ENCODE peak calls at places on chromosome 21, in six cellular contexts. R is activated CD8-positive, alpha-beta memory T cell treated with anti-CD3 and anti-CD28 coated beads, Interleukin-2, amount 50 U/mL, for 4 hours; U is fibroblast of pulmonary artery; S is stromal cell of bone marrow; J is Calu3; Y is glomerular endothelial cell. I is an unnamed sample.

GRCh38 chr21:42161957-42162681 is 56.8 kb upstream of the ABCG1 start:
- DNase-seq in R (no peak), U (no peak), S (no peak), J (no peak), Y (no peak), I (peak; percentile 18)

GRCh38 chr21:25560151-25560783 is 47.0 kb downstream of the MRPL39 start:
- DNase-seq in R (no peak), U (peak; percentile 23), S (no peak), J (no peak), Y (no peak), I (no peak)

GRCh38 chr21:45322960-45323461 is 35.3 kb upstream of the POFUT2 start:
- DNase-seq in R (peak; percentile 15), U (peak; percentile 54), S (no peak), J (no peak), Y (no peak), I (peak; percentile 70)

GRCh38 chr21:40120944-40121575 is 253.8 kb downstream of the PCP4 start:
- DNase-seq in R (no peak), U (peak; percentile 3), S (no peak), J (no peak), Y (no peak), I (peak; percentile 31)

GRCh38 chr21:46108827-46109226 is 10.9 kb downstream of the COL6A2 start:
- DNase-seq in R (no peak), U (no peak), S (no peak), J (no peak), Y (no peak), I (no peak)

GRCh38 chr21:28851645-28852044 is 141.0 kb downstream of the LTN1 start:
- DNase-seq in R (no peak), U (no peak), S (no peak), J (no peak), Y (no peak), I (no peak)

GRCh38 chr21:28237661-28238060 is 755.0 kb downstream of the LTN1 start:
- DNase-seq in R (no peak), U (no peak), S (no peak), J (no peak), Y (no peak), I (no peak)

GRCh38 chr21:45876381-45877159 is 105.0 kb upstream of the COL6A1 start:
- DNase-seq in R (peak; percentile 11), U (peak; percentile 28), S (no peak), J (no peak), Y (no peak), I (no peak)

GRCh38 chr21:33230518-33231324 is 983 bp downstream of the IFNAR2 start:
- DNase-seq in R (peak; percentile 49), U (peak; percentile 65), S (no peak), J (peak; percentile 56), Y (no peak), I (peak; percentile 59)

GRCh38 chr21:33273044-33273443 is 6.9 kb downstream of the IL10RB start:
- DNase-seq in R (no peak), U (peak; percentile 64), S (no peak), J (no peak), Y (no peak), I (peak; percentile 12)

GRCh38 chr21:34762761-34763160 is 94.0 kb downstream of the CLIC6 start:
- DNase-seq in R (no peak), U (peak; percentile 11), S (peak; percentile 24), J (no peak), Y (no peak), I (peak; percentile 33)

GRCh38 chr21:36710729-36711048 is 11.8 kb downstream of the SIM2 start:
- DNase-seq in R (no peak), U (no peak), S (no peak), J (no peak), Y (no peak), I (no peak)

GRCh38 chr21:28936721-28937120 is 56.0 kb downstream of the LTN1 start:
- DNase-seq in R (no peak), U (no peak), S (no peak), J (no peak), Y (no peak), I (no peak)

GRCh38 chr21:26948194-26948593 is 18.7 kb downstream of the ADAMTS5 start:
- DNase-seq in R (no peak), U (no peak), S (peak; percentile 48), J (no peak), Y (no peak), I (peak; percentile 36)

GRCh38 chr21:45417951-45418300 is 13.0 kb downstream of the COL18A1 start:
- DNase-seq in R (no peak), U (no peak), S (no peak), J (no peak), Y (no peak), I (no peak)

GRCh38 chr21:41562101-41563000 is 54.4 kb upstream of the TMPRSS2 start:
- DNase-seq in R (no peak), U (no peak), S (peak; percentile 5), J (peak; percentile 65), Y (no peak), I (no peak)

GRCh38 chr21:41250519-41250918 is 66.1 kb upstream of the FAM3B start:
- DNase-seq in R (no peak), U (peak; percentile 40), S (peak; percentile 12), J (no peak), Y (peak; percentile 75), I (peak; percentile 37)

GRCh38 chr21:42424848-42425602 is 21.3 kb downstream of the UBASH3A start:
- DNase-seq in R (peak; percentile 69), U (no peak), S (no peak), J (no peak), Y (no peak), I (no peak)

GRCh38 chr21:45522986-45523385 is 19.3 kb downstream of the SLC19A1 start:
- DNase-seq in R (peak; percentile 1), U (no peak), S (no peak), J (no peak), Y (no peak), I (no peak)

GRCh38 chr21:37668462-37669239 is 247.6 kb downstream of the KCNJ6 start:
- DNase-seq in R (no peak), U (no peak), S (no peak), J (no peak), Y (no peak), I (no peak)

GRCh38 chr21:38848187-38848609 is 42.5 kb downstream of the ETS2 start:
- DNase-seq in R (no peak), U (peak; percentile 92), S (no peak), J (no peak), Y (no peak), I (peak; percentile 95)

GRCh38 chr21:43905726-43906455 is 40.9 kb downstream of the AGPAT3 start:
- DNase-seq in R (no peak), U (no peak), S (no peak), J (no peak), Y (no peak), I (no peak)

GRCh38 chr21:39499156-39499555 is 47.4 kb downstream of the SH3BGR start:
- DNase-seq in R (no peak), U (no peak), S (no peak), J (no peak), Y (no peak), I (no peak)

GRCh38 chr21:42513151-42513984 is at the start of gene SLC37A1:
- DNase-seq in R (peak; percentile 44), U (no peak), S (no peak), J (peak; percentile 35), Y (no peak), I (peak; percentile 18)

GRCh38 chr21:41445465-41445862 is 19.4 kb downstream of the MX1 start:
- DNase-seq in R (no peak), U (peak; percentile 58), S (no peak), J (no peak), Y (no peak), I (no peak)

GRCh38 chr21:32368386-32368785 is 24.4 kb downstream of the URB1 start:
- DNase-seq in R (no peak), U (no peak), S (no peak), J (no peak), Y (no peak), I (no peak)

GRCh38 chr21:28132713-28133112 is 860.0 kb downstream of the LTN1 start:
- DNase-seq in R (no peak), U (no peak), S (peak; percentile 53), J (no peak), Y (no peak), I (peak; percentile 13)

GRCh38 chr21:43196789-43197188 is 28.0 kb downstream of the CRYAA start:
- DNase-seq in R (peak; percentile 3), U (peak; percentile 48), S (no peak), J (peak; percentile 67), Y (no peak), I (peak; percentile 62)

GRCh38 chr21:14741237-14741636 is 195.1 kb upstream of the SAMSN1 start:
- DNase-seq in R (no peak), U (no peak), S (no peak), J (peak; percentile 4), Y (no peak), I (no peak)

GRCh38 chr21:44517175-44517899 is 22.7 kb downstream of the KRTAP10-1 start:
- DNase-seq in R (no peak), U (no peak), S (no peak), J (no peak), Y (no peak), I (peak; percentile 10)

GRCh38 chr21:32572574-32573420 is 12.5 kb downstream of the TCP10L start:
- DNase-seq in R (no peak), U (no peak), S (no peak), J (peak; percentile 70), Y (no peak), I (no peak)

GRCh38 chr21:46127239-46128105 is 27.9 kb downstream of the FTCD start:
- DNase-seq in R (peak; percentile 14), U (no peak), S (no peak), J (no peak), Y (no peak), I (no peak)

GRCh38 chr21:31556662-31557061 is 102.8 kb upstream of the SOD1 start:
- DNase-seq in R (no peak), U (no peak), S (no peak), J (no peak), Y (no peak), I (no peak)

I was measured in cardiac fibroblast.